ENCODE peak calls at places on chromosomes 3 and 15, in four cellular contexts. B, I, N and K are unnamed samples.

GRCh38 chr3:38843898-38844297 is 27.9 kb upstream of the SCN10A start:
- DNase-seq in B (no peak), I (peak), N (no peak), K (peak)

GRCh38 chr15:71079208-71080044 is 35.8 kb upstream of the THSD4 start:
- DNase-seq in B (no peak), I (peak), N (no peak), K (peak)

GRCh38 chr3:132008841-132009638 is 25.8 kb downstream of the CPNE4 start:
- DNase-seq in B (no peak), I (no peak), N (no peak), K (no peak)

GRCh38 chr3:88030200-88030599 is 28.6 kb downstream of the CGGBP1 start:
- DNase-seq in B (no peak), I (no peak), N (no peak), K (no peak)

GRCh38 chr3:170007031-170007663 is 30.6 kb upstream of the GPR160 start:
- DNase-seq in B (no peak), I (peak), N (no peak), K (no peak)

GRCh38 chr3:159775372-159775961 is 213.2 kb upstream of the IL12A start:
- DNase-seq in B (peak), I (peak), N (peak), K (peak)

GRCh38 chr3:10585945-10586344 is 80.6 kb upstream of the ATP2B2 start:
- DNase-seq in B (no peak), I (no peak), N (no peak), K (no peak)

GRCh38 chr3:157594413-157594812 is 91.2 kb upstream of the VEPH1 start:
- DNase-seq in B (peak), I (no peak), N (no peak), K (peak)

GRCh38 chr15:75203017-75203907 is 1.6 kb downstream of the C15orf39 start:
- DNase-seq in B (no peak), I (peak), N (no peak), K (no peak)

GRCh38 chr15:74040115-74040850 is 42.1 kb downstream of the GOLGA6A start:
- DNase-seq in B (peak), I (peak), N (peak), K (peak)

GRCh38 chr3:20136231-20136630 is 49.8 kb downstream of the SGO1 start:
- DNase-seq in B (no peak), I (peak), N (no peak), K (no peak)
- H4K5ac ChIP-seq in B (no peak), I (no peak), N (no peak), K (no peak)

DNA sequence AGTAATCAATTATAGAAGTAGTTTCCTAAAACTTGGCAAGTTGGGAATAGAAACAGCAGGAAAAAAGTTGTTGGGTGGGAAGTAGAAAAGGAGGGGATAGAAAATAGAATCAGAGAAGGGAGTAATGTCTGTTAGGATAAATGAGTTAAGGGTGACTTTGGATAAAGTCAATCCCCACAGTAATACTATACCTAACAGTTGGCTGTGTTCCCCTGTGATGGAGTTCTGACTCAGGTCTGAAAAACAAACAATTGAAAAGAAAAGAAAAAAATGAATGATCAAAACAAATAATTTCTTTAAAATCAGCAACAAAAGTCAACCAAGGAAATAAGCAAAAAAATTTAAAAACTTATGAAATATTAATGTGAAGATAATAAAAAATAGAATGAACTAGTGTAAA is 50.3 kb downstream of the EMC4 start:
- DNase-seq in B (no peak), I (peak), N (no peak), K (no peak)
- H4K5ac ChIP-seq in B (no peak), I (no peak), N (no peak), K (no peak)

DNA sequence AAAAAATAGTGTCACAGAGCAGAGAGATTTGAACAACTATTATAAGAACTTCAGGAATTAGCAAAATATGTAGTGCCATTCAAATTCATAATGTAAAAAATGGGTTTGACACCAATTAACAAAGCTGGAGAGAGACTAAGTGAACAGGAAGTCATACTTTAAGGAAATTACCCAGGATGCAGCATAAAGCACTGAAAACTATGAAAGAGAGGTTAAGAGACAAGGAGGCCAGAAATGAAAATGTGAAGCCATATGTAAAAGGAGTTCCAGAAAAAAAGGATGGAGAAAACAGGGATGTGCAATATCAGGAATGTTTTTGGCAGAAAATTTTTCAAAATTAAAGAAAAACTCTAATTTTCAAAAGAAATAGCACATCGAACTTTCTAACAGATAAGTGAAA is 57.6 kb downstream of the SLCO2A1 start:
- DNase-seq in B (no peak), I (no peak), N (no peak), K (no peak)
- H4K5ac ChIP-seq in B (no peak), I (no peak), N (no peak), K (no peak)

GRCh38 chr15:66651913-66652642 is 50.0 kb upstream of the SMAD6 start:
- DNase-seq in B (no peak), I (no peak), N (no peak), K (no peak)

GRCh38 chr15:66653852-66654251 is 48.2 kb upstream of the SMAD6 start:
- DNase-seq in B (no peak), I (no peak), N (no peak), K (no peak)

GRCh38 chr15:66654718-66655375 is 47.2 kb upstream of the SMAD6 start:
- DNase-seq in B (no peak), I (no peak), N (no peak), K (peak)

GRCh38 chr15:66652806-66653205 is 49.2 kb upstream of the SMAD6 start:
- DNase-seq in B (no peak), I (no peak), N (no peak), K (no peak)

DNA sequence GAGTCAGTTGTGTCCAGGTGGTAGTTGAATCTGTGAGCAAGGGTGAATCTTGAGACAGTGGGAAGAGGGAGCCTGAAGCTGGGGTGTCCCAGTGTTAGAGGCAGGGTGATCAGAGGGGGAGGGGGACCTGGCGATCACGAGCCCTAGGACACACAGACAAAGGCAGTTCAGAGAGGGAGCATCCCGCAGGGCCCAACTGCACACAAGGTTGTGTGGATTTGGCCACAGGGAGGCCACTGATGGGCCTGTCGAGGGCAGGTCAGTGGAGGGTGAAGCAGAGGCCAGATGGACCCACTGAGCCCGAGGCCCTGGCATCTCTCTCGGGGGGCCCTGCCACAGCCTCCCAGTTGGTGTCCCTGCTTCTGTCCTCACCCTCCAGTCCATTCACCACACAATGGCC is 48.6 kb upstream of the SMAD6 start:
- DNase-seq in B (no peak), I (no peak), N (no peak), K (no peak)
- H4K5ac ChIP-seq in B (no peak), I (no peak), N (no peak), K (no peak)